ENCODE peak calls at places on chromosome 15, in nine cellular contexts. U, C, E, P, R, K, G, N and M are unnamed samples.

GRCh38 chr15:85339976-85340665 is 40.3 kb upstream of the AKAP13 start:
- DNase-seq in K (no peak), U (no peak), N (no peak), G (no peak), C (no peak), R (peak), P (no peak), E (peak), M (no peak)

GRCh38 chr15:31260646-31261265 is 65.9 kb upstream of the KLF13 start:
- DNase-seq in G (no peak), N (no peak), R (no peak), U (no peak), P (no peak), K (no peak), C (no peak), E (no peak), M (no peak)

GRCh38 chr15:37038716-37039106 is 61.6 kb downstream of the MEIS2 start:
- DNase-seq in E (no peak), U (no peak), R (no peak), P (no peak), C (no peak), N (no peak), K (peak), G (no peak), M (no peak)

GRCh38 chr15:96066126-96066525 is 264.4 kb upstream of the NR2F2 start:
- DNase-seq in R (no peak), E (no peak), K (no peak), C (no peak), U (no peak), G (no peak), P (no peak), N (no peak), M (no peak)

GRCh38 chr15:51108933-51109550 is 14.3 kb upstream of the TNFAIP8L3 start:
- DNase-seq in N (no peak), K (no peak), C (no peak), U (peak), R (peak), G (no peak), E (peak), P (peak), M (no peak)

GRCh38 chr15:31234815-31235214 is 91.8 kb upstream of the KLF13 start:
- DNase-seq in R (no peak), C (no peak), P (no peak), K (no peak), N (no peak), G (no peak), E (no peak), U (no peak), M (no peak)

GRCh38 chr15:69855601-69856000 is 242.1 kb downstream of the TLE3 start:
- DNase-seq in U (no peak), K (peak), N (no peak), E (no peak), R (no peak), G (no peak), C (no peak), P (no peak), M (no peak)

GRCh38 chr15:40368701-40369473 is 10.9 kb downstream of the DISP2 start:
- DNase-seq in P (no peak), N (no peak), C (no peak), E (no peak), U (no peak), R (no peak), K (no peak), G (no peak), M (no peak)

GRCh38 chr15:62985768-62986167 is 56.8 kb upstream of the TPM1 start:
- DNase-seq in U (no peak), N (peak), P (peak), C (no peak), G (no peak), K (no peak), R (peak), E (peak), M (no peak)

GRCh38 chr15:80549712-80550111 is 145.4 kb upstream of the ABHD17C start:
- DNase-seq in R (no peak), E (peak), K (no peak), U (no peak), C (no peak), P (no peak), N (peak), G (no peak), M (no peak)

GRCh38 chr15:73700041-73700842 is 16.1 kb downstream of the CD276 start:
- DNase-seq in C (peak), E (peak), N (no peak), R (peak), G (peak), P (peak), U (peak), K (peak), M (peak)

GRCh38 chr15:98257290-98257689 is 296.8 kb downstream of the ARRDC4 start:
- DNase-seq in G (no peak), E (no peak), P (no peak), K (no peak), R (no peak), C (no peak), U (no peak), N (no peak), M (no peak)

GRCh38 chr15:73540161-73540560 is 93.0 kb downstream of the NPTN start:
- DNase-seq in K (no peak), U (peak), G (no peak), R (no peak), N (no peak), E (no peak), P (no peak), C (no peak), M (no peak)

GRCh38 chr15:69976366-69976994 is 121.2 kb downstream of the TLE3 start:
- DNase-seq in R (peak), E (peak), U (peak), P (no peak), C (no peak), K (no peak), G (no peak), N (peak), M (no peak)

GRCh38 chr15:60903221-60903620 is 325.9 kb downstream of the RORA start:
- DNase-seq in U (no peak), K (no peak), G (no peak), P (no peak), R (no peak), N (no peak), E (no peak), C (no peak), M (no peak)

GRCh38 chr15:76987896-76988860 is 6.7 kb upstream of the PSTPIP1 start:
- DNase-seq in P (no peak), U (no peak), G (peak), R (no peak), K (no peak), E (no peak), C (peak), N (no peak), M (no peak)

GRCh38 chr15:72285927-72286516 is 13.7 kb upstream of the PARP6 start:
- DNase-seq in U (peak), G (no peak), K (peak), E (peak), C (no peak), N (no peak), R (peak), P (no peak), M (no peak)

GRCh38 chr15:73298522-73298921 is 70.2 kb downstream of the HCN4 start:
- DNase-seq in U (no peak), G (no peak), K (no peak), E (no peak), R (no peak), N (no peak), C (no peak), P (no peak), M (no peak)

GRCh38 chr15:79194386-79194785 is 88.1 kb upstream of the ANKRD34C start:
- DNase-seq in K (no peak), P (no peak), R (no peak), C (no peak), G (no peak), E (no peak), U (no peak), N (no peak), M (no peak)

GRCh38 chr15:58165661-58166060 is 27.5 kb downstream of the AQP9 start:
- DNase-seq in K (peak), G (no peak), R (peak), N (no peak), P (no peak), U (peak), E (no peak), C (no peak), M (no peak)

GRCh38 chr15:89822030-89822429 is 7.4 kb upstream of the ANPEP start:
- DNase-seq in E (peak), G (no peak), U (no peak), N (no peak), P (no peak), K (no peak), R (no peak), C (peak), M (no peak)

GRCh38 chr15:61151791-61152190 is 77.3 kb downstream of the RORA start:
- DNase-seq in E (no peak), U (no peak), K (no peak), N (no peak), C (no peak), G (no peak), R (no peak), P (no peak), M (no peak)

DNA sequence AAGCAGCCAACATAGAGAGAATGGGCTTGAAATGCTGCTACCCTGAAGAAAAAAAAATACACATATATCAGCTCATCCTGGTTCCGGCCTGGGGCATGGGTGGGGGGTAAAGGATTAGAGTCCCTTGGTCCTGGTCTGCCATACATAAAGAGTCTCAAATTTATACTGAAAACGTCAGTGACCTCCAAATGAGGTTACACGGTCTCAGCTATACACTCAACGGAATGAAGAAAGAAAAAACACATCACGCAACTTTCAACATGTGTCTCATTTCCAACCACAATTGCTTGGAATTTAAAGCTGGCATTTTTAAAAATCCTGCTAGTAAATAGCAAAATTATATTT is 612.8 kb downstream of the MCTP2 start:
- DNase-seq in N (no peak), U (no peak), C (no peak), R (no peak), G (no peak), E (peak), P (no peak), K (no peak), M (no peak)
- H3K4me3 ChIP-seq in N (no peak), U (no peak), C (no peak), R (no peak), G (peak), E (no peak), P (no peak), K (peak), M (peak)

GRCh38 chr15:28018291-28019044 is 80.6 kb downstream of the OCA2 start:
- DNase-seq in U (no peak), R (no peak), N (no peak), C (no peak), E (no peak), K (no peak), P (no peak), G (no peak), M (no peak)

GRCh38 chr15:28014623-28015200 is 84.4 kb downstream of the OCA2 start:
- DNase-seq in P (no peak), U (no peak), E (no peak), G (no peak), R (no peak), N (no peak), K (no peak), C (no peak), M (no peak)

GRCh38 chr15:28019594-28020320 is 79.4 kb downstream of the OCA2 start:
- DNase-seq in G (no peak), R (no peak), C (no peak), P (no peak), K (no peak), E (no peak), U (no peak), N (no peak), M (no peak)

GRCh38 chr15:28015855-28016254 is 83.3 kb downstream of the OCA2 start:
- DNase-seq in K (no peak), C (no peak), U (no peak), R (no peak), N (no peak), P (no peak), E (no peak), G (no peak), M (no peak)

DNA sequence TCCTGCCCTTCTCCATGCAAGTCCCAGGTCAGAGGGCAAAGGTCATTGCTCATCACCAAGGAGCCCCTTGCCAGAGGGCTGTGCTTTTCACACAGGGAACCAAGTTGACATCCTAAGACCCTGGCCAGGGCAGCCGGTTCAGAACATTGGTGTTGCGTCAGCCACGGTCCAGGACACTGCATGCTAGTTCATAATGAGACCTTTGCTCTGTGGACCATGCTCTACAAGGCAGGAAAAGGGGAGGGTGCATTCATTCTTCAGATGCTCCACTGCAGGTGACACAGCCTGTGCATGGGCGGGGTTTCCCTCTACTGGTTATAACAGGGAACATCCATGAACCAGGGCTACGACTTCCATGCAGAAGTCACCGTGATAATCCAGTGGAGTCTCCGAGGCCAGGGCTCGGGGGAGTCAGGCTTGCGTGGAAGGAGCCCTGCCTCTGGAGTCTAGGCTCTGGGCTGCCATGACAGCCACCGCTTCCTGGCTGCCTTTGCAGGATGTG is 81.6 kb downstream of the OCA2 start:
- DNase-seq in G (no peak), U (peak), R (no peak), C (no peak), P (no peak), E (no peak), K (peak), N (no peak), M (peak)
- TF ChIP-seq CTCF in G (no peak), U (no peak), R (no peak), C (no peak), P (no peak), E (no peak), K (peak), N (no peak), M (peak)

DNA sequence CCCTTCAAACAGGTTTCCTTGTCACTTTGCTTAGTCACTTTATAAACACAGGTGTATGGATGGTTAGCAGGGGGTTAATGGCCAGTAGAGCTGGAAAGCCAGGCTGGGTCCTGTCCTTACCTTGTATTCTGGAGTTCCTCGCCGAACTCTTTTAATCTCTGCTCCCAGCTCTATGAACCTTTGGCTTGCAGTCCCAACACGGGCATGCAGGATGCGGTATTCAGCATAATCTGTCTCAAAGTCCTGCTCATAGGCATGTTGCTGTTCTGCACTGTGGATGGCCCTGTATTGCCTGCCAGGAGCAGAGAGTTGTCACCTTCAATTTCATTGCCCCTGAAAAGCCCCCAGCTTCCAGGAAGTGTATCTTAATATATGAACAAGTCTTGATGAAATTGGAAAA is 2.7 kb downstream of the ELL3 start:
- DNase-seq in K (no peak), C (no peak), P (no peak), R (no peak), U (no peak), E (no peak), G (no peak), N (no peak), M (no peak)
- H3K4me3 ChIP-seq in K (no peak), C (no peak), P (no peak), R (no peak), U (no peak), E (no peak), G (no peak), N (no peak), M (no peak)

GRCh38 chr15:65385868-65386253 is 8.1 kb upstream of the IGDCC3 start:
- DNase-seq in E (no peak), U (no peak), P (peak), R (no peak), G (no peak), N (no peak), K (no peak), C (no peak), M (no peak)
- TF ChIP-seq CTCF in E (no peak), U (no peak), P (no peak), R (no peak), G (no peak), N (no peak), K (no peak), C (no peak), M (no peak)

GRCh38 chr15:66603301-66604179 is 37.7 kb upstream of the LCTL start:
- DNase-seq in U (peak), R (peak), G (no peak), K (peak), C (no peak), P (peak), N (no peak), E (peak), M (no peak)

GRCh38 chr15:66598095-66598815 is 32.5 kb upstream of the LCTL start:
- DNase-seq in U (no peak), P (no peak), N (no peak), E (no peak), G (no peak), K (peak), R (no peak), C (no peak), M (no peak)

GRCh38 chr15:66599536-66600239 is 33.9 kb upstream of the LCTL start:
- DNase-seq in R (no peak), U (no peak), G (no peak), C (no peak), E (no peak), P (no peak), N (no peak), K (no peak), M (no peak)

GRCh38 chr15:66601521-66601920 is 35.7 kb upstream of the LCTL start:
- DNase-seq in N (no peak), U (no peak), K (no peak), R (no peak), E (no peak), C (no peak), P (no peak), G (no peak), M (no peak)

GRCh38 chr15:66600240-66600627 is 34.4 kb upstream of the LCTL start:
- DNase-seq in C (no peak), R (no peak), N (no peak), P (no peak), U (no peak), G (no peak), E (no peak), K (no peak), M (no peak)
- H3K4me3 ChIP-seq in C (no peak), R (no peak), N (no peak), P (no peak), U (no peak), G (no peak), E (no peak), K (no peak), M (no peak)

GRCh38 chr15:41930221-41930866 is 36.5 kb upstream of the SPTBN5 start:
- DNase-seq in R (peak), C (peak), E (peak), K (no peak), U (peak), G (no peak), N (peak), P (no peak), M (no peak)
- TF ChIP-seq CTCF in R (peak), C (peak), E (peak), K (no peak), U (peak), G (peak), N (peak), P (peak), M (no peak)

DNA sequence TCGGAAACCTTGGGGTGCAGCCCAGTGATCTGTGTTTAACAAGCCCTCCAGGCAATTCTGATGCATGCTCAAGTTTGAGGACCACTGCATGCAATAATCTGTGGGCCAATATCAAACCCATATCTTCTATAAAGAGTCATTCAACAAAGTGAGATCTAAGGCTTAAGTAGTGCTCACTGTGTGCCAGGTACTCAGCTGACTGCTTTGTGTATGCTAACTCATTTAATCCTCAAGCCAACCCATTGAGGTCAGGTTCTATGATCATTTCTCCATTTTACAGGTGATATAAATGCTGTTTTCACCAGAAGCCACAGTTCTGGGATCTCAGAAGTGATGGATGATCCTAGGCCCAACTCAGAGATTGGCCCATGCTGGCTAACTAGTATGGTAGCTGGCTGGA is 101.7 kb downstream of the SMAD6 start:
- DNase-seq in E (no peak), C (no peak), N (no peak), P (no peak), G (no peak), U (no peak), K (no peak), R (no peak), M (no peak)
- H3K4me3 ChIP-seq in E (no peak), C (no peak), N (no peak), P (no peak), G (no peak), U (no peak), K (no peak), R (no peak), M (no peak)

GRCh38 chr15:65962187-65962586 is 92.9 kb downstream of the RAB11A start:
- DNase-seq in R (no peak), G (no peak), U (no peak), N (no peak), K (no peak), C (no peak), P (no peak), E (no peak), M (no peak)
- TF ChIP-seq CTCF in R (no peak), G (peak), U (peak), N (no peak), K (no peak), C (no peak), P (no peak), E (peak), M (no peak)

GRCh38 chr15:28917791-28918140 is 32.0 kb downstream of the APBA2 start:
- DNase-seq in E (no peak), K (no peak), R (no peak), C (no peak), N (no peak), U (no peak), P (no peak), G (no peak), M (no peak)

GRCh38 chr15:28915935-28916334 is 30.2 kb downstream of the APBA2 start:
- DNase-seq in E (no peak), N (no peak), U (no peak), C (no peak), R (no peak), K (no peak), P (no peak), G (no peak), M (no peak)

GRCh38 chr15:28919201-28919627 is 33.4 kb downstream of the APBA2 start:
- DNase-seq in K (no peak), C (no peak), U (no peak), P (no peak), R (no peak), E (no peak), G (no peak), N (no peak), M (peak)

GRCh38 chr15:28919679-28920655 is 34.2 kb downstream of the APBA2 start:
- DNase-seq in U (no peak), R (no peak), E (no peak), P (no peak), K (no peak), G (no peak), C (no peak), N (no peak), M (no peak)

GRCh38 chr15:28918141-28918983 is 32.6 kb downstream of the APBA2 start:
- DNase-seq in N (no peak), E (no peak), G (no peak), R (no peak), U (no peak), C (no peak), P (no peak), K (no peak), M (peak)
- H3K4me3 ChIP-seq in N (no peak), E (no peak), G (no peak), R (no peak), U (no peak), C (no peak), P (no peak), K (no peak), M (no peak)